ENCODE peak calls at places on chromosomes 13 and 19, in seven cellular contexts. One of them, this sample, is unnamed.

GRCh38 chr19:40225440-40226305 is 816 bp downstream of the CCNP start:
- DNase-seq in ascending aorta: no peak
- DNase-seq in choroid plexus epithelial cell: peak; percentile 56
- DNase-seq in mucosa of descending colon: no peak
- DNase-seq in Peyer's patch: no peak
- DNase-seq in MM.1S: peak; percentile 21
- DNase-seq in BJ: no peak
- DNase-seq in this sample: no peak

GRCh38 chr13:59038824-59039223 is 1124.9 kb downstream of the DIAPH3 start:
- DNase-seq in Peyer's patch: no peak
- DNase-seq in BJ: no peak
- DNase-seq in choroid plexus epithelial cell: peak; percentile 76
- DNase-seq in MM.1S: no peak
- DNase-seq in mucosa of descending colon: no peak
- DNase-seq in ascending aorta: no peak
- DNase-seq in this sample: no peak

GRCh38 chr13:100491164-100491847 is 97.3 kb downstream of the GGACT start:
- DNase-seq in choroid plexus epithelial cell: peak; percentile 90
- DNase-seq in Peyer's patch: no peak
- DNase-seq in MM.1S: no peak
- DNase-seq in ascending aorta: no peak
- DNase-seq in mucosa of descending colon: no peak
- DNase-seq in BJ: no peak
- DNase-seq in this sample: no peak

GRCh38 chr19:13176345-13176744 is 26.1 kb downstream of the IER2 start:
- DNase-seq in mucosa of descending colon: no peak
- DNase-seq in BJ: no peak
- DNase-seq in ascending aorta: no peak
- DNase-seq in Peyer's patch: no peak
- DNase-seq in MM.1S: no peak
- DNase-seq in choroid plexus epithelial cell: no peak
- DNase-seq in this sample: no peak

GRCh38 chr13:78102121-78102677 is 183.6 kb upstream of the EDNRB start:
- DNase-seq in MM.1S: peak; percentile 78
- DNase-seq in ascending aorta: no peak
- DNase-seq in BJ: peak; percentile 8
- DNase-seq in Peyer's patch: no peak
- DNase-seq in choroid plexus epithelial cell: peak; percentile 64
- DNase-seq in mucosa of descending colon: no peak
- DNase-seq in this sample: peak; percentile 14

GRCh38 chr13:70520275-70520674 is 412.0 kb upstream of the KLHL1 start:
- DNase-seq in choroid plexus epithelial cell: no peak
- DNase-seq in MM.1S: no peak
- DNase-seq in ascending aorta: no peak
- DNase-seq in BJ: no peak
- DNase-seq in Peyer's patch: no peak
- DNase-seq in mucosa of descending colon: no peak
- DNase-seq in this sample: no peak

GRCh38 chr19:16619456-16619855 is 8.5 kb downstream of the MED26 start:
- DNase-seq in Peyer's patch: no peak
- DNase-seq in mucosa of descending colon: no peak
- DNase-seq in BJ: no peak
- DNase-seq in ascending aorta: no peak
- DNase-seq in choroid plexus epithelial cell: no peak
- DNase-seq in MM.1S: no peak
- DNase-seq in this sample: no peak

GRCh38 chr13:42036711-42037110 is 11.7 kb upstream of the DGKH start:
- DNase-seq in mucosa of descending colon: no peak
- DNase-seq in choroid plexus epithelial cell: no peak
- DNase-seq in Peyer's patch: no peak
- DNase-seq in MM.1S: no peak
- DNase-seq in BJ: no peak
- DNase-seq in ascending aorta: no peak
- DNase-seq in this sample: no peak

GRCh38 chr13:52374389-52374788 is 31.6 kb downstream of the THSD1 start:
- DNase-seq in Peyer's patch: no peak
- DNase-seq in ascending aorta: no peak
- DNase-seq in BJ: no peak
- DNase-seq in mucosa of descending colon: no peak
- DNase-seq in choroid plexus epithelial cell: no peak
- DNase-seq in MM.1S: no peak
- DNase-seq in this sample: no peak

GRCh38 chr13:42532561-42533335 is 41.2 kb upstream of the TNFSF11 start:
- DNase-seq in MM.1S: no peak
- DNase-seq in choroid plexus epithelial cell: no peak
- DNase-seq in mucosa of descending colon: no peak
- DNase-seq in Peyer's patch: no peak
- DNase-seq in ascending aorta: no peak
- DNase-seq in BJ: no peak
- DNase-seq in this sample: peak; percentile 38

GRCh38 chr19:29614046-29614445 is 8.0 kb downstream of the POP4 start:
- DNase-seq in choroid plexus epithelial cell: no peak
- DNase-seq in Peyer's patch: no peak
- DNase-seq in ascending aorta: no peak
- DNase-seq in mucosa of descending colon: peak; percentile 17
- DNase-seq in BJ: no peak
- DNase-seq in MM.1S: no peak
- DNase-seq in this sample: no peak
- H3K4me3 ChIP-seq in choroid plexus epithelial cell: no peak overlapping the region
- H3K4me3 ChIP-seq in Peyer's patch: no peak overlapping the region
- H3K4me3 ChIP-seq in ascending aorta: no peak overlapping the region
- H3K4me3 ChIP-seq in mucosa of descending colon: no peak overlapping the region
- H3K4me3 ChIP-seq in BJ: no peak overlapping the region
- H3K4me3 ChIP-seq in MM.1S: no peak overlapping the region
- H3K4me3 ChIP-seq in this sample: no peak overlapping the region

GRCh38 chr19:7681336-7682174 is 922 bp downstream of the TRAPPC5 start:
- DNase-seq in ascending aorta: peak; percentile 87
- DNase-seq in mucosa of descending colon: peak; percentile 88
- DNase-seq in MM.1S: peak; percentile 30
- DNase-seq in BJ: no peak
- DNase-seq in Peyer's patch: peak; percentile 71
- DNase-seq in choroid plexus epithelial cell: peak; percentile 79
- DNase-seq in this sample: peak; percentile 76
- TF ChIP-seq CTCF in ascending aorta: peak; percentile 53
- TF ChIP-seq CTCF in mucosa of descending colon: no peak
- TF ChIP-seq CTCF in MM.1S: no peak
- TF ChIP-seq CTCF in BJ: peak; percentile 79
- TF ChIP-seq CTCF in Peyer's patch: peak; percentile 61
- TF ChIP-seq CTCF in choroid plexus epithelial cell: peak; percentile 78
- TF ChIP-seq CTCF in this sample: peak; percentile 75

GRCh38 chr19:48921721-48922500 is 11.6 kb upstream of the DHDH start:
- DNase-seq in Peyer's patch: no peak
- DNase-seq in ascending aorta: no peak
- DNase-seq in mucosa of descending colon: no peak
- DNase-seq in choroid plexus epithelial cell: no peak
- DNase-seq in BJ: no peak
- DNase-seq in MM.1S: no peak
- DNase-seq in this sample: no peak
- H3K4me3 ChIP-seq in Peyer's patch: no peak overlapping the region
- H3K4me3 ChIP-seq in ascending aorta: no peak overlapping the region
- H3K4me3 ChIP-seq in mucosa of descending colon: no peak overlapping the region
- H3K4me3 ChIP-seq in choroid plexus epithelial cell: no peak overlapping the region
- H3K4me3 ChIP-seq in BJ: no peak overlapping the region
- H3K4me3 ChIP-seq in MM.1S: no peak overlapping the region
- H3K4me3 ChIP-seq in this sample: no peak overlapping the region

DNA sequence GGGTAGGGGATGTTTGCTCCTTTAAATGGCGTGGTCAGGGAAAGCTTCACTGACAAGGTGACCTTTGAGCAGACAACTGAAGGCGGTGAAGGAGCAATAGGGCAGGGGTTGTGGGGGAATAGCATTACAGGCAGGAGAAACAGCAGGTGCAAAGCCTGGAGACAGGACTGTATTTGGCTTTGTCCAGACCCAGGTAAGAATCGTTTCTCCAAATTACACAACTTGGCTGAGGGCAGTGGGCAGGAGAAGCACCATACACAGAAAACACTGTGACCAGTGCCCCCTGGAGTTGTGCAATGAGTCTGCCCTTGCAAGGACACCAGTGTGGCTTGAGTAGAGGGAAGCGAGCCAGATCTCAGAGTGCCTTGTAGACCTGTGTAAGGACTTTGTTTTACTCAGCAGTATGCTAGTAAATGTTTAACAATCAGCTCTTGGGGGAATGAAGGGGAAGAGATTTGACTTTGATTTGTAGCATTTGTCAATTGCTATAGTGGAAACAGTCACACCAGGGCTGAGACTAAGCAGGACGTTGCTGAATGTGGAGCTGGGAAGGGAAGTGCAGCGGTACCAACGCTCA is 360.0 kb downstream of the DCT start:
- DNase-seq in BJ: no peak
- DNase-seq in MM.1S: no peak
- DNase-seq in ascending aorta: no peak
- DNase-seq in mucosa of descending colon: no peak
- DNase-seq in choroid plexus epithelial cell: no peak
- DNase-seq in Peyer's patch: peak; percentile 74
- DNase-seq in this sample: no peak
- TF ChIP-seq CTCF in BJ: no peak
- TF ChIP-seq CTCF in MM.1S: no peak
- TF ChIP-seq CTCF in ascending aorta: no peak
- TF ChIP-seq CTCF in mucosa of descending colon: no peak
- TF ChIP-seq CTCF in choroid plexus epithelial cell: no peak
- TF ChIP-seq CTCF in Peyer's patch: peak; percentile 54
- TF ChIP-seq CTCF in this sample: no peak

GRCh38 chr19:2852598-2852997 is 11.3 kb downstream of the ZNF555 start:
- DNase-seq in MM.1S: no peak
- DNase-seq in BJ: no peak
- DNase-seq in mucosa of descending colon: no peak
- DNase-seq in ascending aorta: no peak
- DNase-seq in Peyer's patch: no peak
- DNase-seq in choroid plexus epithelial cell: no peak
- DNase-seq in this sample: no peak
- H3K4me3 ChIP-seq in MM.1S: no peak overlapping the region
- H3K4me3 ChIP-seq in BJ: no peak overlapping the region
- H3K4me3 ChIP-seq in mucosa of descending colon: no peak overlapping the region
- H3K4me3 ChIP-seq in ascending aorta: peak overlapping the region; percentile 22
- H3K4me3 ChIP-seq in Peyer's patch: no peak overlapping the region
- H3K4me3 ChIP-seq in choroid plexus epithelial cell: no peak overlapping the region
- H3K4me3 ChIP-seq in this sample: no peak overlapping the region

GRCh38 chr19:31955061-31955460 is 390.3 kb upstream of the ZNF507 start:
- DNase-seq in MM.1S: no peak
- DNase-seq in BJ: no peak
- DNase-seq in choroid plexus epithelial cell: no peak
- DNase-seq in Peyer's patch: no peak
- DNase-seq in mucosa of descending colon: no peak
- DNase-seq in ascending aorta: peak; percentile 30
- DNase-seq in this sample: no peak
- TF ChIP-seq CTCF in MM.1S: no peak
- TF ChIP-seq CTCF in BJ: no peak
- TF ChIP-seq CTCF in choroid plexus epithelial cell: no peak
- TF ChIP-seq CTCF in Peyer's patch: no peak
- TF ChIP-seq CTCF in mucosa of descending colon: no peak
- TF ChIP-seq CTCF in ascending aorta: no peak
- TF ChIP-seq CTCF in this sample: no peak

DNA sequence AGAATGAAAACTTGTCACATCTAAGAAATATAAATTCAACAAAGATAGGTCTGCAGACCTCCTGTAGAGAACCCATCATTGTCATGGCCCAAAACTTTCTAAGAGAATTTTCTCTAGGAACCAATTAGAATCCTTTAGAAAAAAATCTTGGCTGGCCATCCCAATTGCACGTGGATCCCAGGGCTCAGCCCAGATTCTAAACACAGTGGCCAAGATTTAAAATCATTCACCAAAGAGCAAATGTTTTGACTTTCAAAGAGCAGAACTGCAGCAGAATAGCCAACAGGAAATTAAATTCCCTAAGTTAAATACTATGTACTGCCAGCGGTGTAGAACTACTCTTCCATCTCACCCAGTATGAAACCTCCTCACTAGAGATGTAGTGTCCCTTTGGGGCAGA is 21.3 kb downstream of the IPO5 start:
- DNase-seq in BJ: no peak
- DNase-seq in ascending aorta: no peak
- DNase-seq in choroid plexus epithelial cell: peak; percentile 28
- DNase-seq in Peyer's patch: no peak
- DNase-seq in mucosa of descending colon: no peak
- DNase-seq in MM.1S: no peak
- DNase-seq in this sample: no peak
- H3K4me3 ChIP-seq in BJ: no peak overlapping the region
- H3K4me3 ChIP-seq in ascending aorta: no peak overlapping the region
- H3K4me3 ChIP-seq in choroid plexus epithelial cell: no peak overlapping the region
- H3K4me3 ChIP-seq in Peyer's patch: no peak overlapping the region
- H3K4me3 ChIP-seq in mucosa of descending colon: no peak overlapping the region
- H3K4me3 ChIP-seq in MM.1S: no peak overlapping the region
- H3K4me3 ChIP-seq in this sample: no peak overlapping the region